ENCODE peak calls at places on chromosomes 13 and 19, in four cellular contexts. W, D, K and Z are unnamed samples.
A peak's percentile ranks its signal among the peaks of the same experiment; 100 is the strongest.

GRCh38 chr19:28213476-28214082 is 999.4 kb downstream of the UQCRFS1 start:
- DNase-seq in K (no peak), W (no peak), D (no peak), Z (no peak)

GRCh38 chr19:55179570-55180484 is at the start of gene SYT5:
- DNase-seq in K (no peak), D (no peak), W (no peak), Z (no peak)

GRCh38 chr19:53549354-53549753 is 11.4 kb downstream of the ZNF331 start:
- DNase-seq in K (no peak), D (no peak), W (peak; percentile 68), Z (no peak)

GRCh38 chr13:57813641-57814040 is 182.1 kb downstream of the PCDH17 start:
- DNase-seq in D (no peak), K (no peak), W (no peak), Z (no peak)

GRCh38 chr13:59750860-59751259 is 412.9 kb downstream of the DIAPH3 start:
- DNase-seq in D (no peak), K (no peak), W (peak; percentile 57), Z (no peak)

GRCh38 chr13:27043013-27043412 is 128.6 kb downstream of the USP12 start:
- DNase-seq in W (peak; percentile 98), D (peak; percentile 87), K (peak; percentile 41), Z (peak; percentile 63)

GRCh38 chr19:19064811-19065745 is 1.3 kb downstream of the SLC25A42 start:
- DNase-seq in K (no peak), D (no peak), W (no peak), Z (no peak)

GRCh38 chr13:59203855-59204254 is 959.9 kb downstream of the DIAPH3 start:
- DNase-seq in W (no peak), K (no peak), D (no peak), Z (no peak)

GRCh38 chr13:40171566-40171965 is 494.9 kb downstream of the FOXO1 start:
- DNase-seq in W (no peak), K (no peak), D (no peak), Z (no peak)

GRCh38 chr13:113116871-113117271 is 5.7 kb upstream of the F10 start:
- DNase-seq in D (no peak), K (no peak), W (no peak), Z (no peak)

GRCh38 chr13:97914537-97914936 is 38.9 kb upstream of the IPO5 start:
- DNase-seq in W (peak; percentile 70), K (no peak), D (no peak), Z (no peak)

GRCh38 chr13:28716511-28716910 is 2.3 kb downstream of the SLC46A3 start:
- DNase-seq in K (no peak), D (peak; percentile 54), W (peak; percentile 83), Z (no peak)

DNA sequence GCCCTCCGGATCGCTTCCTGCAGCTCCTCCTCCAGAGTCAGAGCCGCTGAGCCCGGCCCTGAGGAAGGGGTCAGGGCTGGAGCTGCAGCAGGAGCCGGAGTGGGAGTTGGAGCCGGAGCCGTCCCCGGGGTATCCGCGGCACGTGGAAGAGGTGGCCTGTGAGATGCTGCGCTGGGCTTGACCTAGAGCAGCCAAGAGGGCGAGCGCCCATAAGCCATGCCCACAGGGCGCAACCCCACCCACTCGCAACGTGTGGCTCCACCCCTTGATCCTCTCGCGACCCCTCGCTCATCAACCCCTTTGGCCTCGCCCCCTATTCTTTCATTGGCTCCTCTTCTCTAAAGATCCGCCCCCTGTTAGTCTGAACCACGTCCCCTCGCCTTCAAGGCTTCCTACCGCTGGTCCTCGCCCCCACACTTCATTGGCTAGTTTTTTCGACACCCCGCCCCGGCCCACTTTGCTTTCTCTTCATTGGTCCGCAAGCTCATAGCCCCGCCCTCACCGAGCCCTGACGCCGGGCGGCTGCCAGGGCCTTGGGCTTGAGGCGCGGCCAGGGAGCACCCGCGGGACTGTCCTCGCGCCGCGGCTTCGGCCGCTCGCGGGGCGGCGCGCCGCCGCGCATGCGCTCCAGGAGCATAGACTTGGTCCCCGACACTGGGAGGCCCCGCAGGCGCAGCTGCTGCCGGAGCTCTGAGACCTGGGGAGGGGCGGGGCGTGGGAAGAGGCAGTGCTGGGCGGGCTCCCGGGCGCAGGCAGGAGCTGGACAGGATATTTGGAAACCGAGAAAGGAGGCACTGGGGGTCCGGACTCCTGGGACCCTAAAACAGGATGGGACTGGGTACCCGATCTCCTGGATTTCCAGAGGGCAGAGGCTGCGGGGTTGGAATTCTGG is 5.4 kb downstream of the MAMSTR start:
- DNase-seq in D (peak; percentile 85), W (peak; percentile 98), K (peak; percentile 97), Z (peak; percentile 99)
- TF ChIP-seq CTCF in D (no peak), W (no peak), K (no peak), Z (no peak)

GRCh38 chr13:32881792-32882175 is 134.4 kb upstream of the KL start:
- DNase-seq in D (no peak), W (no peak), K (no peak), Z (no peak)

GRCh38 chr13:32880636-32881035 is 135.6 kb upstream of the KL start:
- DNase-seq in K (no peak), W (no peak), D (no peak), Z (no peak)

GRCh38 chr13:32887617-32888016 is 128.6 kb upstream of the KL start:
- DNase-seq in D (no peak), K (no peak), W (no peak), Z (no peak)

GRCh38 chr13:32881074-32881791 is 135.0 kb upstream of the KL start:
- DNase-seq in K (no peak), D (no peak), W (peak; percentile 82), Z (no peak)

DNA sequence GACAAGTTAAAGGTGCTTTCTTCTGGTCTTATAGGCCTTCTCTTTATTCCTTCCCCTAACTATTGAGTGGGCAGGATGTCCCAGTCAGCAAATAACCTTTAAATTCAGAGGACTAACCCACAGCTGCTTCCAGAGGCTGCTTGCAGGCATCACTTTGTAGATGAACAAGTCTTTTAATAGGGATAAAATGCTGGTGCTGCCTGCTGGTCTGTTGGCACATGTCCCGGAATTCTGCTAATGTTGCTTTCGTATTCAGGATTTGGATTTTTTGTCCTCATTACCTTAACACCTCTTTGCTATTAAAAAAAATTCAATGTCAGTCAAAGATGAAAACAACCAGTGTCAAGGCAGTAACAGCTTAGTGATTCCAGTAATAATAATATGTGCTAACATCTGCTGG is 132.7 kb upstream of the KL start:
- DNase-seq in K (peak; percentile 20), W (peak; percentile 46), D (no peak), Z (no peak)
- H3K27ac ChIP-seq in K (no peak overlapping the region), W (no peak overlapping the region), D (no peak overlapping the region), Z (no peak overlapping the region)

DNA sequence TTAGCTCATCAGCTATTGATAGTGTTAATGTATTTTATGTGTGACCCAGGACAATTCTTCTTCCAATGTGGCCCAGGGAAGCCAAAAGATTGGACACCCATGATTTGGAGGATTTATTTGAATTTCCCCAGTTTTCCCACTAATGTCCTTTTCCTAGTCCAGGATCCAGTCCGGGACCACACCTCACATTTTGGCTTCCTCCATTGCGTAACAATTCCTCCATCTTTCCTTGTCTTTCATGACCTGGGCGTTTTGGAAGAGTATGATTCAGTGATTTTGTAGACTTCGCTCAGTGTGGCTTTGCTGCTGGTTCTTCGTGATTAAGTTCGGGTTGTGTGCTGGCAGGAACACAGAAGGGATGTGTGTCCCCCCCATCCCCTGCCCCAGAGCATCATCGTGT is 3.3 kb upstream of the ATP4A start:
- DNase-seq in W (no peak), K (no peak), D (no peak), Z (no peak)
- TF ChIP-seq CTCF in W (no peak), K (no peak), D (no peak), Z (no peak)

DNA sequence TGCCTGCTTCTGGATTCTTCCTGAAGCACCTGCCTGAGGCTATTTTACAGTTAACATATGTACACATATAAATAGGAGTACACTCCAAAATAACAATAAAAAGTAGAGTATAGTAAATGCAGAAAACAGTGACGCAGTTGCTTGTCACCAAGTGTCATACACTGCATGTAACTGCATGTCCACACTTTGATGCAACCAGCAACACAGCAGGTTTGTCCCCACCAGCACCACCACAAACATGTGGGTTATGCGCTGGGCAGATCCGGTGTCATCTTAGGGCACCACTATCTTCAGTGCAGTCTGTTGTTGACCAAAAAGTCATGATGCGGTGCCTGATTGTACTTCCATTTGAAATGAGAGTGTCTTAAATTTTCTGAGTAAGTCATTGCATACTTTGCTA is 51.3 kb downstream of the COL4A2 start:
- DNase-seq in D (no peak), K (no peak), W (no peak), Z (no peak)
- H3K27ac ChIP-seq in D (no peak overlapping the region), K (no peak overlapping the region), W (no peak overlapping the region), Z (no peak overlapping the region)